ENCODE peak calls at places on chromosome 7, in four cellular contexts. One of them, this sample, is unnamed.

GRCh38 chr7:140525741-140526140 is 46.4 kb upstream of the MKRN1 start:
- DNase-seq in DND-41: peak; percentile 32
- DNase-seq in A549: no peak
- DNase-seq in PC-3: peak; percentile 83
- DNase-seq in this sample: no peak

GRCh38 chr7:122304604-122304975 is at the start of gene FEZF1:
- DNase-seq in DND-41: no peak
- DNase-seq in A549: no peak
- DNase-seq in PC-3: peak; percentile 57
- DNase-seq in this sample: no peak

GRCh38 chr7:33669251-33669670 is 236.1 kb upstream of the BMPER start:
- DNase-seq in DND-41: no peak
- DNase-seq in A549: peak; percentile 41
- DNase-seq in PC-3: peak; percentile 77
- DNase-seq in this sample: no peak

GRCh38 chr7:120028636-120029035 is 244.3 kb upstream of the KCND2 start:
- DNase-seq in PC-3: peak; percentile 3
- DNase-seq in A549: no peak
- DNase-seq in DND-41: no peak
- DNase-seq in this sample: no peak

GRCh38 chr7:155959894-155960293 is 147.6 kb upstream of the SHH start:
- DNase-seq in A549: no peak
- DNase-seq in DND-41: no peak
- DNase-seq in PC-3: peak; percentile 89
- DNase-seq in this sample: no peak

GRCh38 chr7:157829491-157829890 is 492.7 kb downstream of the DNAJB6 start:
- DNase-seq in PC-3: no peak
- DNase-seq in A549: no peak
- DNase-seq in DND-41: no peak
- DNase-seq in this sample: no peak

GRCh38 chr7:18638594-18639452 is 143.3 kb downstream of the HDAC9 start:
- DNase-seq in PC-3: peak; percentile 10
- DNase-seq in DND-41: no peak
- DNase-seq in A549: no peak
- DNase-seq in this sample: no peak

GRCh38 chr7:24896031-24896433 is 83.9 kb downstream of the OSBPL3 start:
- DNase-seq in PC-3: no peak
- DNase-seq in A549: no peak
- DNase-seq in DND-41: peak; percentile 56
- DNase-seq in this sample: no peak

DNA sequence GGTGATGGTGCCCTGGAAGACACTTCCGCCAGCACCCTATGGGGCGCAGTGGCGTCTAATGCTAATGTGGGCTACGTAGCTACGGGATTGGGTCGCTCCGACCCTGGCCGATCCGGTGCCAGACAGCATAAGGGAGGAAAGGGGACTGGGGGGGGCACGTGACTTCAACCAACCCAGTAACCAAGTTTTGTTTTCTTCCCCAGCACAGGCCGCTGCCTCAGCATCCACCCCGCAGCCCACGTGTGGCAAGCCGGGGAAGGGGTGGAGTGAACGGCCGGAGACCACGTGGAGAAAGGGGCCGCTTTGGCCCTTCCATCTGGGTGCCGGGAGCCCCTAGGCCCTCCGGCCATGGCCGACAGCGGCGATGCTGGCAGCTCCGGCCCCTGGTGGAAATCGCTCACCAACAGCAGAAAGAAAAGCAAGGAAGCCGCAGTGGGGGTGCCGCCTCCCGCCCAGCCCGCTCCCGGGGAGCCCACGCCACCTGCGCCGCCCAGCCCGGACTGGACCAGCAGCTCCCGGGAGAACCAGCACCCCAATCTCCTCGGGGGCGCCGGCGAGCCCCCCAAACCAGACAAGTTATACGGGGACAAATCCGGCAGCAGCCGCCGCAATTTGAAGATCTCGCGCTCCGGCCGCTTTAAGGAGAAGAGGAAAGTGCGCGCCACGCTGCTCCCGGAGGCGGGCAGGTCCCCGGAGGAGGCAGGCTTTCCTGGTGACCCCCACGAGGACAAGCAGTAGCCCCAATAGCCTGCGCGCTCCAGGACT is 2.5 kb downstream of the PRR15 start:
- DNase-seq in DND-41: no peak
- DNase-seq in PC-3: no peak
- DNase-seq in A549: no peak
- DNase-seq in this sample: no peak
- H3K4me2 ChIP-seq in DND-41: no peak overlapping the region
- H3K4me2 ChIP-seq in PC-3: peak overlapping the region; percentile 99
- H3K4me2 ChIP-seq in A549: peak overlapping the region; percentile 55
- H3K4me2 ChIP-seq in this sample: peak overlapping the region; percentile 99

GRCh38 chr7:45983720-45984032 is 62.6 kb upstream of the IGFBP3 start:
- DNase-seq in DND-41: no peak
- DNase-seq in A549: no peak
- DNase-seq in PC-3: no peak
- DNase-seq in this sample: no peak

GRCh38 chr7:45982912-45983719 is 62.0 kb upstream of the IGFBP3 start:
- DNase-seq in DND-41: no peak
- DNase-seq in PC-3: no peak
- DNase-seq in A549: no peak
- DNase-seq in this sample: no peak

GRCh38 chr7:45986355-45987298 is 65.6 kb upstream of the IGFBP3 start:
- DNase-seq in A549: no peak
- DNase-seq in DND-41: no peak
- DNase-seq in PC-3: no peak
- DNase-seq in this sample: no peak

GRCh38 chr7:45985902-45986301 is 64.8 kb upstream of the IGFBP3 start:
- DNase-seq in A549: peak; percentile 52
- DNase-seq in PC-3: peak; percentile 46
- DNase-seq in DND-41: no peak
- DNase-seq in this sample: no peak

GRCh38 chr7:45984386-45985295 is 63.6 kb upstream of the IGFBP3 start:
- DNase-seq in DND-41: no peak
- DNase-seq in A549: peak; percentile 44
- DNase-seq in PC-3: peak; percentile 36
- DNase-seq in this sample: no peak
- H3K4me3 ChIP-seq in DND-41: no peak overlapping the region
- H3K4me3 ChIP-seq in A549: no peak overlapping the region
- H3K4me3 ChIP-seq in PC-3: no peak overlapping the region
- H3K4me3 ChIP-seq in this sample: no peak overlapping the region

GRCh38 chr7:117154721-117155120 is 168.1 kb downstream of the WNT2 start:
- DNase-seq in DND-41: no peak
- DNase-seq in A549: no peak
- DNase-seq in PC-3: no peak
- DNase-seq in this sample: no peak

GRCh38 chr7:117155694-117156093 is 167.2 kb downstream of the WNT2 start:
- DNase-seq in A549: no peak
- DNase-seq in DND-41: no peak
- DNase-seq in PC-3: no peak
- DNase-seq in this sample: no peak

GRCh38 chr7:117157871-117158209 is 165.0 kb downstream of the WNT2 start:
- DNase-seq in DND-41: no peak
- DNase-seq in A549: no peak
- DNase-seq in PC-3: no peak
- DNase-seq in this sample: no peak

GRCh38 chr7:117158941-117159705 is 163.7 kb downstream of the WNT2 start:
- DNase-seq in PC-3: no peak
- DNase-seq in DND-41: no peak
- DNase-seq in A549: no peak
- DNase-seq in this sample: no peak

GRCh38 chr7:117157121-117157870 is 165.6 kb downstream of the WNT2 start:
- DNase-seq in PC-3: peak; percentile 93
- DNase-seq in A549: peak; percentile 37
- DNase-seq in DND-41: no peak
- DNase-seq in this sample: no peak
- H3K4me2 ChIP-seq in PC-3: peak overlapping the region; percentile 58
- H3K4me2 ChIP-seq in A549: peak overlapping the region; percentile 48
- H3K4me2 ChIP-seq in DND-41: no peak overlapping the region
- H3K4me2 ChIP-seq in this sample: no peak overlapping the region

GRCh38 chr7:130490287-130490686 is 1.6 kb upstream of the MEST start:
- DNase-seq in A549: no peak
- DNase-seq in DND-41: no peak
- DNase-seq in PC-3: no peak
- DNase-seq in this sample: no peak
- H3K4me3 ChIP-seq in A549: no peak overlapping the region
- H3K4me3 ChIP-seq in DND-41: no peak overlapping the region
- H3K4me3 ChIP-seq in PC-3: no peak overlapping the region
- H3K4me3 ChIP-seq in this sample: no peak overlapping the region